ENCODE peak calls at places on chromosomes 7 and 10, in ten cellular contexts. S is lung, M is hepatocyte, T is natural killer cell, Y is GM12864, I is endothelial cell, E is AG04450, X is cardiac muscle cell, C is kidney epithelial cell, J is heart right ventricle. O is an unnamed sample.

GRCh38 chr7:27774717-27775328 is 34.9 kb downstream of the TAX1BP1 start:
- DNase-seq in S (no peak), M (peak), T (no peak), Y (no peak), I (no peak), E (no peak), X (peak), C (no peak), J (no peak), O (no peak)

GRCh38 chr10:8116926-8117493 is 62.5 kb downstream of the GATA3 start:
- DNase-seq in S (no peak), M (no peak), T (no peak), Y (no peak), I (no peak), E (no peak), X (peak), C (no peak), J (no peak), O (no peak)

GRCh38 chr10:124599588-124600050 is 138.0 kb downstream of the LHPP start:
- DNase-seq in S (no peak), M (no peak), T (no peak), Y (no peak), I (no peak), E (no peak), X (no peak), C (no peak), J (no peak), O (no peak)

GRCh38 chr10:97123713-97124112 is 62.0 kb downstream of the SLIT1 start:
- DNase-seq in S (no peak), M (no peak), T (no peak), Y (no peak), I (no peak), E (no peak), X (no peak), C (no peak), J (no peak), O (no peak)

GRCh38 chr7:80681272-80681885 is 42.9 kb downstream of the CD36 start:
- DNase-seq in S (no peak), M (peak), T (no peak), Y (no peak), I (peak), E (no peak), X (peak), C (no peak), J (no peak), O (no peak)

GRCh38 chr10:80104066-80104926 is 25.8 kb downstream of the TMEM254 start:
- DNase-seq in S (no peak), M (peak), T (no peak), Y (no peak), I (no peak), E (peak), X (peak), C (no peak), J (peak), O (no peak)

GRCh38 chr10:7258948-7259523 is 151.8 kb downstream of the SFMBT2 start:
- DNase-seq in S (no peak), M (no peak), T (peak), Y (no peak), I (no peak), E (no peak), X (no peak), C (no peak), J (peak), O (no peak)

GRCh38 chr10:103350522-103351260 is at the start of gene PCGF6:
- DNase-seq in S (peak), M (peak), T (peak), Y (no peak), I (peak), E (peak), X (peak), C (no peak), J (peak), O (peak)

GRCh38 chr10:10294801-10295515 is 722.7 kb upstream of the CELF2 start:
- DNase-seq in S (no peak), M (no peak), T (no peak), Y (no peak), I (no peak), E (no peak), X (no peak), C (no peak), J (no peak), O (peak)

GRCh38 chr7:80934286-80934685 is 15.4 kb upstream of the SEMA3C start:
- DNase-seq in S (no peak), M (no peak), T (no peak), Y (no peak), I (no peak), E (no peak), X (peak), C (no peak), J (no peak), O (no peak)

GRCh38 chr10:126647116-126647515 is 23.4 kb downstream of the C10orf90 start:
- DNase-seq in S (no peak), M (no peak), T (no peak), Y (no peak), I (no peak), E (no peak), X (no peak), C (no peak), J (no peak), O (no peak)

GRCh38 chr7:45873035-45873354 is at the start of gene CCDC201:
- DNase-seq in S (no peak), M (no peak), T (no peak), Y (no peak), I (no peak), E (no peak), X (no peak), C (no peak), J (no peak), O (no peak)

GRCh38 chr7:22582860-22583640 is 83.1 kb upstream of the STEAP1B start:
- DNase-seq in S (peak), M (peak), T (no peak), Y (no peak), I (no peak), E (peak), X (peak), C (peak), J (no peak), O (no peak)

GRCh38 chr10:12322583-12323131 is 26.7 kb upstream of the CAMK1D start:
- DNase-seq in S (no peak), M (no peak), T (no peak), Y (no peak), I (no peak), E (no peak), X (no peak), C (no peak), J (no peak), O (no peak)

GRCh38 chr7:55308186-55308929 is 56.8 kb upstream of the LANCL2 start:
- DNase-seq in S (no peak), M (peak), T (no peak), Y (no peak), I (no peak), E (no peak), X (peak), C (no peak), J (peak), O (no peak)

GRCh38 chr10:111360260-111360925 is 283.6 kb downstream of the ADRA2A start:
- DNase-seq in S (peak), M (peak), T (no peak), Y (peak), I (peak), E (no peak), X (peak), C (no peak), J (peak), O (no peak)

GRCh38 chr7:82778021-82778420 is 334.4 kb upstream of the CACNA2D1 start:
- DNase-seq in S (no peak), M (no peak), T (no peak), Y (no peak), I (no peak), E (no peak), X (peak), C (no peak), J (no peak), O (no peak)

GRCh38 chr7:343227-343822 is 53.4 kb downstream of the FOXL3 start:
- DNase-seq in S (no peak), M (peak), T (no peak), Y (no peak), I (no peak), E (no peak), X (no peak), C (no peak), J (no peak), O (no peak)

GRCh38 chr10:132281915-132282666 is 25.7 kb downstream of the STK32C start:
- DNase-seq in S (no peak), M (no peak), T (no peak), Y (no peak), I (no peak), E (no peak), X (no peak), C (no peak), J (no peak), O (no peak)

GRCh38 chr10:27252267-27253000 is 11.8 kb upstream of the ACBD5 start:
- DNase-seq in S (peak), M (peak), T (peak), Y (peak), I (peak), E (no peak), X (peak), C (no peak), J (peak), O (no peak)

GRCh38 chr10:43227911-43228782 is 38.7 kb downstream of the RASGEF1A start:
- DNase-seq in S (no peak), M (no peak), T (peak), Y (no peak), I (peak), E (no peak), X (no peak), C (no peak), J (no peak), O (no peak)

GRCh38 chr7:5421626-5422323 is 1.9 kb downstream of the TNRC18 start:
- DNase-seq in S (peak), M (peak), T (no peak), Y (no peak), I (peak), E (no peak), X (peak), C (no peak), J (peak), O (no peak)

DNA sequence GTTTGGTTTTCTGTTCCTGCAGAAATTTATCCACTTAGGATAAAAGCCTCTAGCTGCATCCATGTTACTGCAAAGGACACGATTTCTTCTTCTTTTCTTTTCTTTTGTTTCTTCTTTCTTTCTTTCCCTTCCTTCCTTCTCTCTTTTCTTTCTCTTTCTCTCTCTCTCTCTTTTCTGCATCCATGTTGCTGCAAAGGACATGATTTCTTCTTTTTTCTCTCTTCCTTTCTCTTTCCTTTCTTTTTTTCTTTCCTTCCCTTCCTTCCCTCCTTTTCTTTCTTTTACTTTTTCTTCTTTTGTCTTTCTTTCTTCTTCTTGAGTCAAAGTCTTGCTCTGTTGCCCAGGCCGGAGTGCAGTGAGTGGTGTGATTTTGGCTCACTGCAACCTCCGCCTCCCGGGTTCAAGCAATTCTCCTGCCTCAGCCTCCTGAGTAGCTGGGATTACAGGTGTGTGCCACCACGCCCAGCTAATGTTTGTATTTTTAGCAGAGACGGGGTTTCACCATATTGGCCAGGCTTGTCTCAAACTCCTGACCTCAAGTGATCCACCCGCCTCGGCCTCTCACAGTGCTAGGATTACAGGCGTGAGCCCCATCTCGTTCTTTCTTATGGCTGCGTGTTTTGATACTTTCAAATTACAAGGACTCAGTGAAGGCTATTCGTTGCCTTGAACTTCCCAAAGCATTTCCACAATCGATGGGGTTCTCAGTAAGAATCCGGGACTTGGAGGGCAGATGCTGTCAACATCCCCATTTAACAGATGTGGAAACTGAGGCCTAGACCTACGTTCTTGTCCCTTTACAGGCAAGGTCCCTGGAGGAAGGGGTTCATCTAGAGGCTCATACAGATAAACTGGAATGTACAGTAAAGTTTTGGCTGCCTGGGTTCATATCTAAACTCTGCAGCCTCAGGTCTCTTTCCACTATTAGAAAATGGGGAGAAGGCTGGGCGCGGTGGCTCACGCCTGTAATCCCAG is 1.9 kb upstream of the GNB2 start:
- DNase-seq in S (no peak), M (no peak), T (no peak), Y (no peak), I (no peak), E (no peak), X (no peak), C (no peak), J (no peak), O (no peak)
- TF ChIP-seq CTCF in S (no peak), M (no peak), T (no peak), Y (no peak), I (no peak), E (no peak), X (no peak), C (no peak), J (no peak), O (no peak)

DNA sequence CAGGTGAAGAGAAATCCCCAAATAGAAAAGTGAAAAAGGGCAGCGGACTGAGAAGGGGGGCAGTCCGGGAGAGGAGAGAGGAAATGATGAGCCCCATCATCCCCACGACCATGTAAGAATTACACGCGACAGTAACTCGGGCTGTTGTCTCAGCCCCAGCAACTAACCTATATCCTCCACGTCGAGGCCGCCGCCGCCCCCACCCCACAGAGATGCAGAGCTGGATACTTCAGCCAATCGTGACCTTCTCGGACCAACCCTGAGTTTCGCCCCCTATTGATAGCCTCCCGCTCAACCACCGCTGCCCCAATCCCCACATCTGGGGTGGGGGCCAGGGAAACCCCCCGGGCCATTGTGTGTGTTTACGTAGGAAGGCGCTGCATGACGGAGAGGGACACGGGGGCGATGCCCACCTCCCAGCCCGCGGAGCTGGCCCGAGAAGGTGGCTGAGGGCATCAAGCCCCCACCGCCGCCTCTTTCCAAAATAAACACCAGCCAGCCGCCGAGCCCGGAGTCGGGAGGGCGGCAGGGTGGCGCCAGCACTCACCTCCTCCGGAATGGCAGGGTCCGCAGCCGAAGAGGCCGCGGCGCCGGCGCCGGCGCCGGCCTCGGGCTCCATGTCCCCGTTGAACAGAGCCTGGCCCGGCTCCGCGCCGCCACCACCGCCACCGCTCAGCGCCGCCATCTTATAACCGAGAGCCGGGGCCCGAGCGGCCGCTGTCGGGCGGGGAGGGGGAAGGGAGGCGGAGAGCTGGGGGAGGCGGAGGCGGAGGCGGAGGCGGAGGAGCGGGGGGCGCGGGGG is 509 bp downstream of the BRAF start:
- DNase-seq in S (peak), M (peak), T (peak), Y (peak), I (peak), E (peak), X (peak), C (no peak), J (peak), O (no peak)
- TF ChIP-seq CTCF in S (no peak), M (peak), T (no peak), Y (peak), I (peak), E (peak), X (peak), C (peak), J (peak), O (peak)

GRCh38 chr10:30510184-30510931 is 76.4 kb downstream of the MAP3K8 start:
- DNase-seq in S (peak), M (peak), T (no peak), Y (no peak), I (no peak), E (no peak), X (peak), C (no peak), J (no peak), O (no peak)
- TF ChIP-seq CTCF in S (no peak), M (peak), T (no peak), Y (no peak), I (no peak), E (no peak), X (peak), C (peak), J (no peak), O (no peak)

GRCh38 chr7:158706710-158707590 is 2.3 kb upstream of the NCAPG2 start:
- DNase-seq in S (no peak), M (no peak), T (no peak), Y (no peak), I (no peak), E (no peak), X (no peak), C (no peak), J (no peak), O (no peak)

GRCh38 chr7:158706273-158706704 is 1.7 kb upstream of the NCAPG2 start:
- DNase-seq in S (no peak), M (no peak), T (no peak), Y (no peak), I (no peak), E (no peak), X (peak), C (no peak), J (no peak), O (no peak)

GRCh38 chr7:158705234-158705890 is 758 bp upstream of the NCAPG2 start:
- DNase-seq in S (no peak), M (no peak), T (no peak), Y (no peak), I (no peak), E (no peak), X (no peak), C (no peak), J (no peak), O (no peak)

GRCh38 chr7:158702944-158703343 is 1.7 kb downstream of the NCAPG2 start:
- DNase-seq in S (no peak), M (no peak), T (no peak), Y (no peak), I (no peak), E (no peak), X (no peak), C (no peak), J (no peak), O (no peak)

GRCh38 chr7:158704524-158705233 is at the start of gene NCAPG2:
- DNase-seq in S (peak), M (peak), T (peak), Y (peak), I (peak), E (peak), X (peak), C (peak), J (peak), O (peak)
- TF ChIP-seq CTCF in S (no peak), M (no peak), T (no peak), Y (peak), I (no peak), E (peak), X (no peak), C (no peak), J (peak), O (no peak)

DNA sequence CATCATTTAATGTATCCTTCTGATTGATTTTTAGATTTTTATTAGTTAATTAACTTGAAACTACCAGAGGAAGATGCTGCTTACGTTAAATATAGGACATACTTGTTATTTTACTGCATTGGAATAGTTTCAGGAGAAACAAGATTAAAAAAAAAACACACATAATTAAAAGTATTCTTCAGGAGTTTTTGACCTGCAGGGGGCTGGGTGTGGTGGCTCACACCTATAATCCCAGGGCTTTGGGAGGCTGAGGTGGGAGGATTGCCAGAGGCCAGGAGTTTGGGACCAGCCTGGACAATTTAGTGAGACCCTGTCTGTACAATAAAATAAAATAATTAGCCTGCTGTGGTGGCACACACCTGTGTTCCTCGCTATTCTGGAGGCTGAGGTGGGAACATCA is 10.7 kb downstream of the CBLL1 start:
- DNase-seq in S (no peak), M (no peak), T (no peak), Y (no peak), I (no peak), E (no peak), X (no peak), C (no peak), J (no peak), O (no peak)
- TF ChIP-seq CTCF in S (no peak), M (no peak), T (no peak), Y (no peak), I (peak), E (peak), X (peak), C (no peak), J (no peak), O (no peak)

GRCh38 chr10:30027057-30028005 is 32.1 kb downstream of the JCAD start:
- DNase-seq in S (peak), M (no peak), T (peak), Y (peak), I (no peak), E (no peak), X (no peak), C (peak), J (peak), O (no peak)
- TF ChIP-seq CTCF in S (no peak), M (no peak), T (no peak), Y (peak), I (no peak), E (no peak), X (no peak), C (peak), J (no peak), O (no peak)

DNA sequence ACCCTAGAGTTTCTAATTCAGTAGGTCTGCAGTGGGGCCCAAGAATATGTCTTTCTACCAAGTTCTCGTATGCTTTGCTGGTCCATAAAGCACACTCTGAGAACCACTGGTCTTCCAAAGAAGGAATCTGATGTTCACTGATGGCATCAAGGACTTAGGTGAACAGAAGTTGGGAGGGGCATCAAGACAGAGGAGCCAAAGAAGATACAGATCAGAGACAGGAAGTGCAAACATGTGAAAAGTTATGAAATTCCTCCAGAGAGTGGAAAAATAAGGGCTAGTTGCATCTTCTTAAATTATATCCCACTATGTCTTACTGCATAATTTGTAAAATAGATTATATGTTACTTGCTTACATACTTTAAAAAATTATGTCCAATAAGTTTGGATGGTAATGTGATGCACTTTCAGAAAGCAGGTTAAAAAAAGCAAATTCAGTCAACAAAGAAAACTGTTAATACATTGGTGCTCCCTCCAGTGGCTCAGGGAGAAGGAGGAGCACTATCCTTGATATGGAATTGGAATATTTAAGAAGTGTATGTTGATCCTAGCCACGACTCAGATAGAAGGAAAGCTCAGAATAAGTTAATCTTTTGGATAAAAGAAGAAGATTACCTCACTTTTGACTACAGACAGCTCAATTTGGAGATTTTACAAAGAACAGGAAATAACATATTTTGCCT is 35.8 kb downstream of the CREB3L2 start:
- DNase-seq in S (no peak), M (no peak), T (no peak), Y (no peak), I (no peak), E (no peak), X (no peak), C (no peak), J (no peak), O (no peak)
- TF ChIP-seq CTCF in S (no peak), M (peak), T (no peak), Y (no peak), I (no peak), E (peak), X (peak), C (no peak), J (no peak), O (no peak)

GRCh38 chr7:40840990-40841389 is 706.2 kb downstream of the SUGCT start:
- DNase-seq in S (no peak), M (no peak), T (no peak), Y (no peak), I (no peak), E (no peak), X (no peak), C (no peak), J (no peak), O (no peak)
- TF ChIP-seq CTCF in S (no peak), M (no peak), T (no peak), Y (no peak), I (no peak), E (no peak), X (no peak), C (no peak), J (no peak), O (no peak)

O was measured in D721Med.